ENCODE peak calls at places on chromosomes 16 and 17, in four cellular contexts. One of them, this sample, is unnamed.

GRCh38 chr17:75348386-75349012 is 57.0 kb downstream of the GRB2 start:
- DNase-seq in NCI-H1105 treated with DMSO at 0.1 percent for 48 hours: no peak
- DNase-seq in stimulated activated CD4-positive, alpha-beta T cell treated with anti-CD3 and anti-CD28 coated beads, Interleukin-4, amount 100 ng/mL, for 24 hours: no peak
- DNase-seq in fibroblast of pulmonary artery: no peak
- DNase-seq in this sample: no peak

GRCh38 chr17:16379654-16380053 is 1.2 kb upstream of the UBB start:
- DNase-seq in NCI-H1105 treated with DMSO at 0.1 percent for 48 hours: no peak
- DNase-seq in stimulated activated CD4-positive, alpha-beta T cell treated with anti-CD3 and anti-CD28 coated beads, Interleukin-4, amount 100 ng/mL, for 24 hours: no peak
- DNase-seq in fibroblast of pulmonary artery: no peak
- DNase-seq in this sample: no peak

GRCh38 chr16:57167951-57168350 is 17.9 kb downstream of the PSME3IP1 start:
- DNase-seq in NCI-H1105 treated with DMSO at 0.1 percent for 48 hours: peak; percentile 21
- DNase-seq in stimulated activated CD4-positive, alpha-beta T cell treated with anti-CD3 and anti-CD28 coated beads, Interleukin-4, amount 100 ng/mL, for 24 hours: peak; percentile 21
- DNase-seq in fibroblast of pulmonary artery: peak; percentile 90
- DNase-seq in this sample: no peak

GRCh38 chr17:14124854-14125253 is 55.5 kb downstream of the COX10 start:
- DNase-seq in NCI-H1105 treated with DMSO at 0.1 percent for 48 hours: no peak
- DNase-seq in stimulated activated CD4-positive, alpha-beta T cell treated with anti-CD3 and anti-CD28 coated beads, Interleukin-4, amount 100 ng/mL, for 24 hours: no peak
- DNase-seq in fibroblast of pulmonary artery: no peak
- DNase-seq in this sample: no peak

GRCh38 chr16:67530013-67530939 is 1.6 kb downstream of the RIPOR1 start:
- DNase-seq in NCI-H1105 treated with DMSO at 0.1 percent for 48 hours: no peak
- DNase-seq in stimulated activated CD4-positive, alpha-beta T cell treated with anti-CD3 and anti-CD28 coated beads, Interleukin-4, amount 100 ng/mL, for 24 hours: no peak
- DNase-seq in fibroblast of pulmonary artery: peak; percentile 81
- DNase-seq in this sample: peak; percentile 80

GRCh38 chr17:77737442-77738265 is 220.8 kb upstream of the TNRC6C start:
- DNase-seq in NCI-H1105 treated with DMSO at 0.1 percent for 48 hours: peak; percentile 96
- DNase-seq in stimulated activated CD4-positive, alpha-beta T cell treated with anti-CD3 and anti-CD28 coated beads, Interleukin-4, amount 100 ng/mL, for 24 hours: no peak
- DNase-seq in fibroblast of pulmonary artery: no peak
- DNase-seq in this sample: no peak

GRCh38 chr16:85370881-85371651 is 242.1 kb upstream of the GSE1 start:
- DNase-seq in NCI-H1105 treated with DMSO at 0.1 percent for 48 hours: no peak
- DNase-seq in stimulated activated CD4-positive, alpha-beta T cell treated with anti-CD3 and anti-CD28 coated beads, Interleukin-4, amount 100 ng/mL, for 24 hours: no peak
- DNase-seq in fibroblast of pulmonary artery: no peak
- DNase-seq in this sample: no peak

GRCh38 chr17:79192503-79193500 is 118.2 kb downstream of the ENGASE start:
- DNase-seq in NCI-H1105 treated with DMSO at 0.1 percent for 48 hours: no peak
- DNase-seq in stimulated activated CD4-positive, alpha-beta T cell treated with anti-CD3 and anti-CD28 coated beads, Interleukin-4, amount 100 ng/mL, for 24 hours: no peak
- DNase-seq in fibroblast of pulmonary artery: peak; percentile 42
- DNase-seq in this sample: peak; percentile 76

GRCh38 chr17:76697702-76698465 is 12.9 kb downstream of the MXRA7 start:
- DNase-seq in NCI-H1105 treated with DMSO at 0.1 percent for 48 hours: no peak
- DNase-seq in stimulated activated CD4-positive, alpha-beta T cell treated with anti-CD3 and anti-CD28 coated beads, Interleukin-4, amount 100 ng/mL, for 24 hours: no peak
- DNase-seq in fibroblast of pulmonary artery: peak; percentile 63
- DNase-seq in this sample: no peak

GRCh38 chr17:38761612-38762011 is 9.1 kb downstream of the PSMB3 start:
- DNase-seq in NCI-H1105 treated with DMSO at 0.1 percent for 48 hours: no peak
- DNase-seq in stimulated activated CD4-positive, alpha-beta T cell treated with anti-CD3 and anti-CD28 coated beads, Interleukin-4, amount 100 ng/mL, for 24 hours: peak; percentile 36
- DNase-seq in fibroblast of pulmonary artery: peak; percentile 43
- DNase-seq in this sample: no peak

GRCh38 chr17:47864791-47865216 is 13.8 kb upstream of the SP6 start:
- DNase-seq in NCI-H1105 treated with DMSO at 0.1 percent for 48 hours: peak; percentile 10
- DNase-seq in stimulated activated CD4-positive, alpha-beta T cell treated with anti-CD3 and anti-CD28 coated beads, Interleukin-4, amount 100 ng/mL, for 24 hours: peak; percentile 17
- DNase-seq in fibroblast of pulmonary artery: no peak
- DNase-seq in this sample: no peak

GRCh38 chr16:57382535-57383275 is 10.4 kb downstream of the CX3CL1 start:
- DNase-seq in NCI-H1105 treated with DMSO at 0.1 percent for 48 hours: no peak
- DNase-seq in stimulated activated CD4-positive, alpha-beta T cell treated with anti-CD3 and anti-CD28 coated beads, Interleukin-4, amount 100 ng/mL, for 24 hours: no peak
- DNase-seq in fibroblast of pulmonary artery: no peak
- DNase-seq in this sample: no peak

GRCh38 chr17:40327244-40327666 is 18.3 kb downstream of the RARA start:
- DNase-seq in NCI-H1105 treated with DMSO at 0.1 percent for 48 hours: no peak
- DNase-seq in stimulated activated CD4-positive, alpha-beta T cell treated with anti-CD3 and anti-CD28 coated beads, Interleukin-4, amount 100 ng/mL, for 24 hours: no peak
- DNase-seq in fibroblast of pulmonary artery: no peak
- DNase-seq in this sample: no peak

GRCh38 chr16:886084-886543 is 84.7 kb downstream of the LMF1 start:
- DNase-seq in NCI-H1105 treated with DMSO at 0.1 percent for 48 hours: no peak
- DNase-seq in stimulated activated CD4-positive, alpha-beta T cell treated with anti-CD3 and anti-CD28 coated beads, Interleukin-4, amount 100 ng/mL, for 24 hours: no peak
- DNase-seq in fibroblast of pulmonary artery: peak; percentile 2
- DNase-seq in this sample: no peak

GRCh38 chr17:2214887-2215615 is 88.5 kb downstream of the SMG6 start:
- DNase-seq in NCI-H1105 treated with DMSO at 0.1 percent for 48 hours: no peak
- DNase-seq in stimulated activated CD4-positive, alpha-beta T cell treated with anti-CD3 and anti-CD28 coated beads, Interleukin-4, amount 100 ng/mL, for 24 hours: no peak
- DNase-seq in fibroblast of pulmonary artery: peak; percentile 66
- DNase-seq in this sample: no peak

GRCh38 chr17:45440161-45440859 is 7.6 kb upstream of the ARHGAP27 start:
- DNase-seq in NCI-H1105 treated with DMSO at 0.1 percent for 48 hours: peak; percentile 30
- DNase-seq in stimulated activated CD4-positive, alpha-beta T cell treated with anti-CD3 and anti-CD28 coated beads, Interleukin-4, amount 100 ng/mL, for 24 hours: no peak
- DNase-seq in fibroblast of pulmonary artery: peak; percentile 33
- DNase-seq in this sample: peak; percentile 45

GRCh38 chr16:81593481-81593880 is 148.9 kb downstream of the CMIP start:
- DNase-seq in NCI-H1105 treated with DMSO at 0.1 percent for 48 hours: peak; percentile 96
- DNase-seq in stimulated activated CD4-positive, alpha-beta T cell treated with anti-CD3 and anti-CD28 coated beads, Interleukin-4, amount 100 ng/mL, for 24 hours: no peak
- DNase-seq in fibroblast of pulmonary artery: no peak
- DNase-seq in this sample: no peak

GRCh38 chr16:23903001-23903414 is 67.2 kb downstream of the PRKCB start:
- DNase-seq in NCI-H1105 treated with DMSO at 0.1 percent for 48 hours: no peak
- DNase-seq in stimulated activated CD4-positive, alpha-beta T cell treated with anti-CD3 and anti-CD28 coated beads, Interleukin-4, amount 100 ng/mL, for 24 hours: no peak
- DNase-seq in fibroblast of pulmonary artery: no peak
- DNase-seq in this sample: no peak

This sample was measured in HuH-7.5.